ENCODE peak calls at places on chromosomes 6 and 20, in four cellular contexts. T is osteoblast, C is A673, S is heart right ventricle. P is an unnamed sample.

GRCh38 chr6:5995705-5996686 is 10.7 kb downstream of the NRN1 start:
- DNase-seq in T (peak; percentile 97), C (peak; percentile 94), S (peak; percentile 79), P (peak; percentile 88)

GRCh38 chr6:35794536-35795452 is 2.3 kb downstream of the CLPS start:
- DNase-seq in T (no peak), C (no peak), S (no peak), P (no peak)

GRCh38 chr20:20211274-20211987 is 156.5 kb upstream of the INSM1 start:
- DNase-seq in T (no peak), C (peak; percentile 23), S (no peak), P (no peak)

GRCh38 chr6:113632220-113632864 is 224.8 kb upstream of the MARCKS start:
- DNase-seq in T (peak; percentile 46), C (peak; percentile 46), S (no peak), P (peak; percentile 71)

GRCh38 chr20:45087814-45088213 is 13.1 kb downstream of the KCNS1 start:
- DNase-seq in T (no peak), C (no peak), S (no peak), P (no peak)

GRCh38 chr6:127968394-127968793 is 67.5 kb upstream of the THEMIS start:
- DNase-seq in T (no peak), C (no peak), S (no peak), P (no peak)

GRCh38 chr6:39400026-39400425 is 77.5 kb upstream of the KCNK16 start:
- DNase-seq in T (no peak), C (no peak), S (no peak), P (no peak)

GRCh38 chr6:153947817-153948447 is 91.1 kb upstream of the OPRM1 start:
- DNase-seq in T (no peak), C (peak; percentile 60), S (no peak), P (no peak)

GRCh38 chr6:168525114-168525513 is 84.1 kb downstream of the SMOC2 start:
- DNase-seq in T (no peak), C (no peak), S (no peak), P (no peak)

GRCh38 chr6:54717849-54718455 is 128.6 kb upstream of the FAM83B start:
- DNase-seq in T (peak; percentile 70), C (peak; percentile 67), S (no peak), P (peak; percentile 65)

GRCh38 chr6:17446713-17447112 is 53.3 kb downstream of the CAP2 start:
- DNase-seq in T (no peak), C (no peak), S (no peak), P (no peak)

GRCh38 chr6:90103056-90103793 is 193.4 kb downstream of the BACH2 start:
- DNase-seq in T (no peak), C (no peak), S (no peak), P (no peak)

GRCh38 chr20:24915892-24916291 is 33.2 kb upstream of the CST7 start:
- DNase-seq in T (no peak), C (no peak), S (no peak), P (no peak)

GRCh38 chr20:2382833-2383232 is 2.1 kb downstream of the TGM6 start:
- DNase-seq in T (peak; percentile 5), C (no peak), S (no peak), P (no peak)

GRCh38 chr6:1485678-1486077 is 96.3 kb downstream of the FOXF2 start:
- DNase-seq in T (peak; percentile 92), C (no peak), S (no peak), P (no peak)

GRCh38 chr6:153231048-153231635 is 100.1 kb upstream of the RGS17 start:
- DNase-seq in T (peak; percentile 23), C (peak; percentile 80), S (peak; percentile 31), P (no peak)

GRCh38 chr20:24357169-24357568 is 112.3 kb upstream of the SYNDIG1 start:
- DNase-seq in T (no peak), C (no peak), S (no peak), P (no peak)

GRCh38 chr20:35576816-35577215 is 34.9 kb downstream of the ERGIC3 start:
- DNase-seq in T (no peak), C (no peak), S (no peak), P (no peak)
- H3K27ac ChIP-seq in T (no peak overlapping the region), C (no peak overlapping the region), S (no peak overlapping the region), P (no peak overlapping the region)

DNA sequence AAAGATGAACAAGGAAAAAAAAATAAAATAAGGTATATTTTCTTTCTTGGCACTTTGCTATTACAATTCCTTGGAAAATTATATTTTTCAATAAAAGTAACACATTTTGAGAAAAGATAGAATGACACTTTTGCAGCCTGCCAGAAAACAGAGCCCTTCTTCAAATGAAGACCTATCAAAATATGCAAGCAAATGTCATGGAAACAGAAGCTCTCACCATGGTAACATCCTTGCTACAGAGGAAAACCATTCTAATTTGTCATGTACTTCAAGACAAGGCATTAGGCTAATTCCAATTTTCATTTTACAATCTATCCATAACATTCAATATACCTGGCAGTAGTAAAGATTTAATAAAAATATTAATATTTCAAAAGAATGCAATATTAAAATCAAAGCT is 177.9 kb downstream of the RNGTT start:
- DNase-seq in T (no peak), C (peak; percentile 4), S (no peak), P (no peak)
- TF ChIP-seq CTCF in T (no peak), C (no peak), S (no peak), P (no peak)

DNA sequence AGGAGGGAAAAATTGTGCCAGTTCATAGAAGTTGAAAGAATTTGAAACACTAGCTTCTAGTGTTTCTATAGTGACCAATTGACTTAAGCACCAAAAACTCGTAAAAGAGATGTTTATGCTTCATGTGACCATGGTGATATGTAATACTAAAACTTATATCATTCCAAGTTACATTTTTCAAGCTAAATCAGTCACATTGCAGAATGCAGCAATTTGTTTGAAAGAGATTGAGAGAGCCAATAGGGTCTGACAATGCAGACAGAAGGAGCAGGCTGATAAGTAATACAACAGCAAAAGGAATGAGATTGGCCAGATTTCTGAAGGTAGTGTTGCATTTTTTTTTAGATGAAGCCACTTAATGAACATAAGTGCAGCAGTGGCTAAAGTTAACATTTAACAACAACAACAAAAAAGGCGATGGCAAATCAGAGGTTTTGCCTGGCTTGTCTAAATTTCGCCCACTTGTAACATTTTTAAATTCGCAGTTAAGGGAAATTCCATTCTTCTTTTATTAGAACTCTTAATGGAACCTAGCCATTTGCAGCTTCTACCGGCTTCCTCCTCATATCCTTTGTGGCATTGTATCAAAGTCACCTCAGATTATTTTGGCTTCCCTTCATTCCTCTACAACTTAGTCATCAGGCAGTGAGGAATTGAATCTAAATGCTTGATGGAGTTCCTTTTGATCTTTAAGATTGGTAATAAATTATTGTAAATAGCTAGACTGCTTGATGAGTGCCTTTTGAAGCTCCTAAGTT is 484.0 kb upstream of the SOX4 start:
- DNase-seq in T (peak; percentile 73), C (peak; percentile 53), S (no peak), P (no peak)
- H3K4me3 ChIP-seq in T (no peak overlapping the region), C (no peak overlapping the region), S (no peak overlapping the region), P (no peak overlapping the region)

DNA sequence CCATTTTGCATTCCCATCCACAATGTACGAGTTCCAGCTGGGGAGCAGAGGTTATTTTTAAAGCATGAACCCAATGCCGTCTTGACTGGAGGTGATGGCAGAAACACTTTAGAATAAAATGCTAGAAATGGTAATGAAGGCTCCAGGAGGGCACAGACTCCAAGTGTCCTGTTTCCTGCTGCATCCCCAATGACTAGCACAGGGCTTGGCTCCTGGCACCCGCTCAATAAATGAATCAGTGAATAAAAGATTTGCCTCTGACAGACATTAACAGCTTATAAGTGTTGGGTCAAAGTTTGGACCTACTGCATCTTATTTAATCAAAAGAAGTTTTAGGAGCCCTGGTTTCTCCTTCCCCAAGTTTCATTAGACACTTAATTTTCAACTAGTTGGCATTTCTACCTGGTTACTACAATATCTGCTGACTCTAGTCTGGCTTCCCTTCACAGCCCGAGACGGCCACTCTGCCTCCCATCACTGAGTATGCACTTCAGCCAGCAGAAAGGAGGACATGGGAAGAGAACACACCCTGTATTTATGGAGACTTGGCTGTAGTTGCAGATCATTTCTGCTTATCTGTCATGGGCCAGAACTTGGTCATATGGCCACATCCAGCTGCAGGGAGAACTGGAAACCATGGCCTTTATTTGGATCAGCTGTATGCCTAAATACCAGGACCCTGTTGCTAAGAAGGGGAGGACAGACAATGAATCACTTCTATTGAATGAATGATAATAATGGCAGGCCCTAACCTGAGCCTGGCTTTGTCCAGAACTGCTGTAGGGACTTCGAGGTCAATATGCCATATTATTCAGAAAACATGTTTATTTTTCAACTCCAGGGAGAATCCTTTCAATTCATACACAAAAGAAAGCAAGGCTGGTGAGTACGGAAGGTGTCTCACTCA is 63.1 kb downstream of the TTI1 start:
- DNase-seq in T (no peak), C (no peak), S (no peak), P (no peak)
- H3K27ac ChIP-seq in T (no peak overlapping the region), C (no peak overlapping the region), S (no peak overlapping the region), P (no peak overlapping the region)

DNA sequence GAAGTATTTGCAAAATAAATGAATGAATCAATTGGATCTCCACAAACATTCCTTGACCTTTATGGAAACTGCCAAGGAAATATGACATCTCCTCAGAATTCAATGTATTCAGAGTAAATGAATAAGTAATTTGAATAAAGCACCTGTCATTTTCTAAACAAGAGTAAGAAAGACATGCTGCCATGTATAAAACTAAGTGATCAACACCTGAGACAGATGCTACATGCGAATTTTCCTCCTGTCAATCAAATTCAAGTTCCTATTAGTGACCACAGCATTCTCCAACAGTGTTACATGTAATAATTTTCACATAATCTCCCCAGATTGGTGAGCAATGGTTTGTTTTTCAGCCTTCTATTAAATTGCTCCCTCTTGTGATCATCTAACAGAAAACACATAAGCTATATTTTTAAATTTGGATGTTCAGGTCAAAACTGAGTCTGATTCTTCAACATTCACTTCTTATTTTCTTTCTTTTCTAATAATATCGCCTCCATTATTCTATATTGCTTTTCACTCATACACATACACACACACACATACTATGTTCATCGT is 163.2 kb upstream of the RNF217 start:
- DNase-seq in T (no peak), C (no peak), S (no peak), P (no peak)
- TF ChIP-seq CTCF in T (peak; percentile 38), C (peak; percentile 58), S (no peak), P (no peak)

DNA sequence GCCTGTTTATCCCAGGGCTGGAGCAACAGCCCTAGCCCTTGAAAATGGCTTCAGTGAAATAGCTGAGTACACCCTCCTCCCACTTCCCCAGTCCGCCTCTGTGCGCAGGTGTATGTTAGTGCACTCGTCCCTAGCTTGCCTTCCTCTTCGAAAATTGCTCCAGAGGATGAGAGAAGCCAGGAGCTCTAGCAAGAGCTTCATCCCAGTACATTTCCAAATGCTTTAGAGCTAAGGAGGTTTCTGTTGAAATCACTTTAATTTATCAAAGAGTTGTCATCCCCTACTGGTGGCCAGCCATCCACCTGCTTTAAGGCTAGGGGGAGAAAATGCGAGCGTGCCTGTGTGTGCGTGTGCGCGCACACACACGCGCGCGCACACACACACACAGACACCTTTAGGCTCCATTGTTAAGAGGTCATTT is 5.4 kb upstream of the POU3F2 start:
- DNase-seq in T (peak; percentile 44), C (no peak), S (no peak), P (no peak)
- H3K4me3 ChIP-seq in T (no peak overlapping the region), C (no peak overlapping the region), S (no peak overlapping the region), P (no peak overlapping the region)

GRCh38 chr6:161459008-161459407 is 185.1 kb upstream of the AGPAT4 start:
- DNase-seq in T (no peak), C (no peak), S (no peak), P (no peak)

GRCh38 chr6:161455848-161456247 is 182.0 kb upstream of the AGPAT4 start:
- DNase-seq in T (no peak), C (no peak), S (no peak), P (no peak)

GRCh38 chr6:161453558-161453957 is 179.7 kb upstream of the AGPAT4 start:
- DNase-seq in T (no peak), C (no peak), S (no peak), P (no peak)

GRCh38 chr6:161462148-161462547 is 188.3 kb upstream of the AGPAT4 start:
- DNase-seq in T (no peak), C (no peak), S (no peak), P (no peak)

GRCh38 chr6:161458199-161458598 is 184.3 kb upstream of the AGPAT4 start:
- DNase-seq in T (no peak), C (no peak), S (no peak), P (no peak)
- H3K27ac ChIP-seq in T (no peak overlapping the region), C (no peak overlapping the region), S (no peak overlapping the region), P (no peak overlapping the region)